ENCODE peak calls at places on chromosome 16, in nine cellular contexts. One of them, this sample, is unnamed. For H3K27me3 and H3K4me1, the result is how much of the 10 kb centered on the place peaks cover.

GRCh38 chr16:27127293-27127692 is 60.6 kb downstream of the C16orf82 start:
- DNase-seq in BE2C: no peak
- DNase-seq in HCT116: no peak
- DNase-seq in GM23248: peak
- DNase-seq in CD8-positive, alpha-beta memory T cell: no peak
- DNase-seq in DND-41: no peak
- DNase-seq in lower lobe of right lung: no peak
- DNase-seq in upper lobe of left lung: no peak
- DNase-seq in cardiac muscle cell: no peak
- DNase-seq in this sample: no peak

GRCh38 chr16:85613609-85614337 is 651 bp downstream of the GSE1 start:
- DNase-seq in BE2C: peak
- DNase-seq in HCT116: no peak
- DNase-seq in GM23248: peak
- DNase-seq in CD8-positive, alpha-beta memory T cell: no peak
- DNase-seq in DND-41: peak
- DNase-seq in lower lobe of right lung: peak
- DNase-seq in upper lobe of left lung: peak
- DNase-seq in cardiac muscle cell: peak
- DNase-seq in this sample: no peak

GRCh38 chr16:69917311-69917710 is 33.8 kb upstream of the CLEC18A start:
- DNase-seq in BE2C: no peak
- DNase-seq in HCT116: no peak
- DNase-seq in GM23248: peak
- DNase-seq in CD8-positive, alpha-beta memory T cell: no peak
- DNase-seq in DND-41: no peak
- DNase-seq in lower lobe of right lung: no peak
- DNase-seq in upper lobe of left lung: no peak
- DNase-seq in cardiac muscle cell: no peak
- DNase-seq in this sample: no peak

GRCh38 chr16:10876799-10877341 is at the start of gene CIITA:
- DNase-seq in BE2C: no peak
- DNase-seq in HCT116: peak
- DNase-seq in GM23248: peak
- DNase-seq in CD8-positive, alpha-beta memory T cell: peak
- DNase-seq in DND-41: no peak
- DNase-seq in lower lobe of right lung: peak
- DNase-seq in upper lobe of left lung: no peak
- DNase-seq in cardiac muscle cell: no peak
- DNase-seq in this sample: peak

GRCh38 chr16:25838724-25839186 is 147.0 kb downstream of the HS3ST4 start:
- DNase-seq in BE2C: peak
- DNase-seq in HCT116: peak
- DNase-seq in GM23248: peak
- DNase-seq in CD8-positive, alpha-beta memory T cell: no peak
- DNase-seq in DND-41: peak
- DNase-seq in lower lobe of right lung: no peak
- DNase-seq in upper lobe of left lung: no peak
- DNase-seq in cardiac muscle cell: peak
- DNase-seq in this sample: peak

GRCh38 chr16:82580293-82580900 is 46.4 kb upstream of the CDH13 start:
- DNase-seq in BE2C: no peak
- DNase-seq in HCT116: peak
- DNase-seq in GM23248: peak
- DNase-seq in CD8-positive, alpha-beta memory T cell: no peak
- DNase-seq in DND-41: no peak
- DNase-seq in lower lobe of right lung: no peak
- DNase-seq in upper lobe of left lung: no peak
- DNase-seq in cardiac muscle cell: peak
- DNase-seq in this sample: no peak

GRCh38 chr16:59067207-59067606 is 333.1 kb upstream of the GOT2 start:
- DNase-seq in BE2C: no peak
- DNase-seq in HCT116: no peak
- DNase-seq in GM23248: no peak
- DNase-seq in CD8-positive, alpha-beta memory T cell: no peak
- DNase-seq in DND-41: no peak
- DNase-seq in lower lobe of right lung: peak
- DNase-seq in upper lobe of left lung: no peak
- DNase-seq in cardiac muscle cell: no peak
- DNase-seq in this sample: no peak

GRCh38 chr16:85646976-85647375 is 33.9 kb downstream of the GSE1 start:
- DNase-seq in BE2C: no peak
- DNase-seq in HCT116: no peak
- DNase-seq in GM23248: no peak
- DNase-seq in CD8-positive, alpha-beta memory T cell: no peak
- DNase-seq in DND-41: no peak
- DNase-seq in lower lobe of right lung: no peak
- DNase-seq in upper lobe of left lung: peak
- DNase-seq in cardiac muscle cell: no peak
- DNase-seq in this sample: no peak

GRCh38 chr16:23843143-23843542 is 7.4 kb downstream of the PRKCB start:
- DNase-seq in BE2C: no peak
- DNase-seq in HCT116: no peak
- DNase-seq in GM23248: no peak
- DNase-seq in CD8-positive, alpha-beta memory T cell: no peak
- DNase-seq in DND-41: no peak
- DNase-seq in lower lobe of right lung: no peak
- DNase-seq in upper lobe of left lung: no peak
- DNase-seq in cardiac muscle cell: no peak
- DNase-seq in this sample: no peak

GRCh38 chr16:81706327-81707295 is 72.5 kb upstream of the PLCG2 start:
- DNase-seq in BE2C: no peak
- DNase-seq in HCT116: no peak
- DNase-seq in GM23248: no peak
- DNase-seq in CD8-positive, alpha-beta memory T cell: no peak
- DNase-seq in DND-41: no peak
- DNase-seq in lower lobe of right lung: peak
- DNase-seq in upper lobe of left lung: peak
- DNase-seq in cardiac muscle cell: no peak
- DNase-seq in this sample: no peak

GRCh38 chr16:23059433-23059832 is 89.8 kb downstream of the USP31 start:
- DNase-seq in BE2C: no peak
- DNase-seq in HCT116: no peak
- DNase-seq in GM23248: no peak
- DNase-seq in CD8-positive, alpha-beta memory T cell: no peak
- DNase-seq in DND-41: no peak
- DNase-seq in lower lobe of right lung: no peak
- DNase-seq in upper lobe of left lung: no peak
- DNase-seq in cardiac muscle cell: no peak
- DNase-seq in this sample: no peak

GRCh38 chr16:56985288-56985961 is 3.9 kb upstream of the NLRC5 start:
- DNase-seq in BE2C: peak
- DNase-seq in HCT116: peak
- DNase-seq in GM23248: peak
- DNase-seq in CD8-positive, alpha-beta memory T cell: peak
- DNase-seq in DND-41: no peak
- DNase-seq in lower lobe of right lung: peak
- DNase-seq in upper lobe of left lung: no peak
- DNase-seq in cardiac muscle cell: no peak
- DNase-seq in this sample: no peak

GRCh38 chr16:89442990-89443726 is 47.2 kb downstream of the ANKRD11 start:
- DNase-seq in BE2C: peak
- DNase-seq in HCT116: peak
- DNase-seq in GM23248: peak
- DNase-seq in CD8-positive, alpha-beta memory T cell: no peak
- DNase-seq in DND-41: no peak
- DNase-seq in lower lobe of right lung: no peak
- DNase-seq in upper lobe of left lung: no peak
- DNase-seq in cardiac muscle cell: peak
- DNase-seq in this sample: no peak

GRCh38 chr16:29808219-29808900 is 2.0 kb downstream of the MAZ start:
- DNase-seq in BE2C: peak
- DNase-seq in HCT116: no peak
- DNase-seq in GM23248: no peak
- DNase-seq in CD8-positive, alpha-beta memory T cell: peak
- DNase-seq in DND-41: peak
- DNase-seq in lower lobe of right lung: no peak
- DNase-seq in upper lobe of left lung: peak
- DNase-seq in cardiac muscle cell: no peak
- DNase-seq in this sample: no peak

GRCh38 chr16:66880288-66881013 is at the start of gene PDP2:
- DNase-seq in BE2C: peak
- DNase-seq in HCT116: peak
- DNase-seq in GM23248: peak
- DNase-seq in CD8-positive, alpha-beta memory T cell: peak
- DNase-seq in DND-41: peak
- DNase-seq in lower lobe of right lung: peak
- DNase-seq in upper lobe of left lung: peak
- DNase-seq in cardiac muscle cell: peak
- DNase-seq in this sample: peak

GRCh38 chr16:49023095-49023494 is 258.5 kb downstream of the CBLN1 start:
- DNase-seq in BE2C: no peak
- DNase-seq in HCT116: peak
- DNase-seq in GM23248: peak
- DNase-seq in CD8-positive, alpha-beta memory T cell: no peak
- DNase-seq in DND-41: no peak
- DNase-seq in lower lobe of right lung: no peak
- DNase-seq in upper lobe of left lung: no peak
- DNase-seq in cardiac muscle cell: no peak
- DNase-seq in this sample: no peak

GRCh38 chr16:90046971-90047713 is 27.9 kb upstream of the DBNDD1 start:
- DNase-seq in BE2C: peak
- DNase-seq in HCT116: no peak
- DNase-seq in GM23248: peak
- DNase-seq in CD8-positive, alpha-beta memory T cell: peak
- DNase-seq in DND-41: no peak
- DNase-seq in lower lobe of right lung: peak
- DNase-seq in upper lobe of left lung: peak
- DNase-seq in cardiac muscle cell: peak
- DNase-seq in this sample: no peak

GRCh38 chr16:8492690-8493089 is 97.6 kb downstream of the TMEM114 start:
- DNase-seq in BE2C: no peak
- DNase-seq in HCT116: no peak
- DNase-seq in GM23248: no peak
- DNase-seq in CD8-positive, alpha-beta memory T cell: no peak
- DNase-seq in DND-41: no peak
- DNase-seq in lower lobe of right lung: no peak
- DNase-seq in upper lobe of left lung: no peak
- DNase-seq in cardiac muscle cell: no peak
- DNase-seq in this sample: no peak

GRCh38 chr16:8493885-8494487 is 96.3 kb downstream of the TMEM114 start:
- DNase-seq in BE2C: no peak
- DNase-seq in HCT116: no peak
- DNase-seq in GM23248: no peak
- DNase-seq in CD8-positive, alpha-beta memory T cell: no peak
- DNase-seq in DND-41: no peak
- DNase-seq in lower lobe of right lung: no peak
- DNase-seq in upper lobe of left lung: no peak
- DNase-seq in cardiac muscle cell: no peak
- DNase-seq in this sample: no peak

GRCh38 chr16:8496364-8496763 is 93.9 kb downstream of the TMEM114 start:
- DNase-seq in BE2C: no peak
- DNase-seq in HCT116: no peak
- DNase-seq in GM23248: no peak
- DNase-seq in CD8-positive, alpha-beta memory T cell: no peak
- DNase-seq in DND-41: no peak
- DNase-seq in lower lobe of right lung: no peak
- DNase-seq in upper lobe of left lung: no peak
- DNase-seq in cardiac muscle cell: no peak
- DNase-seq in this sample: no peak
- H3K27me3 ChIP-seq in BE2C: under half
- H3K27me3 ChIP-seq in HCT116: under half
- H3K27me3 ChIP-seq in GM23248: under half
- H3K27me3 ChIP-seq in CD8-positive, alpha-beta memory T cell: under half
- H3K27me3 ChIP-seq in DND-41: under half
- H3K27me3 ChIP-seq in lower lobe of right lung: under half
- H3K27me3 ChIP-seq in upper lobe of left lung: under half
- H3K27me3 ChIP-seq in cardiac muscle cell: under half
- H3K27me3 ChIP-seq in this sample: under half

DNA sequence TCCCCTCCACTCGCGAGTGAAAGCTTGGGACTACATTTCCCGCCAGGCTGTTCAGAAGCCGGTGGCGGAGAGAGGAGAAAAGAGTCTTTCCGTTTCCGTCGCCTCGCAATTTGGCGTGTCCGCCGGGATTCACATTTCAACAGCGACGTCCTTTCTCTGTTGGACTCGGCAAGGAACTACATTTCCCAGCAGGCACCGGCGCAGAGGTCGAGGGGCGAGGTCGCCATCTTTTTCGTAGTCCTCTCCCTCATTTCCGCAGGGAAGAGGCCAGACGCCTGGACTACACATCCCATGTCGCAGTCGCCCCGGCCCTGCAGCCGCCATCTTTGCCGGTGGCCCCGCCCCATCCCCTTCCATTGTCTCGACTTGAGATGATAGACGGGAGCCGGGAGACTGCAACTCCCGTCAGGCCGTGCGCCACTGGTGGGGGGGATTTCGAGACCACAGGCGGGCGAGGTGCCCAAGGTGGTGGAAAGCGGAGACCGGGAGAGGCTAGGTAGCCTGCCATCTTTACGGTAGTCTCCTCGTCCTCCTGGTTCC is 882 bp upstream of the FBXL19 start:
- DNase-seq in BE2C: peak
- DNase-seq in HCT116: peak
- DNase-seq in GM23248: peak
- DNase-seq in CD8-positive, alpha-beta memory T cell: peak
- DNase-seq in DND-41: peak
- DNase-seq in lower lobe of right lung: peak
- DNase-seq in upper lobe of left lung: peak
- DNase-seq in cardiac muscle cell: peak
- DNase-seq in this sample: peak
- H3K4me1 ChIP-seq in BE2C: under half
- H3K4me1 ChIP-seq in HCT116: under half
- H3K4me1 ChIP-seq in GM23248: under half
- H3K4me1 ChIP-seq in CD8-positive, alpha-beta memory T cell: under half
- H3K4me1 ChIP-seq in DND-41: under half
- H3K4me1 ChIP-seq in lower lobe of right lung: under half
- H3K4me1 ChIP-seq in upper lobe of left lung: under half
- H3K4me1 ChIP-seq in cardiac muscle cell: under half
- H3K4me1 ChIP-seq in this sample: under half

GRCh38 chr16:15924996-15925395 is 24.4 kb upstream of the ABCC1 start:
- DNase-seq in BE2C: no peak
- DNase-seq in HCT116: no peak
- DNase-seq in GM23248: no peak
- DNase-seq in CD8-positive, alpha-beta memory T cell: no peak
- DNase-seq in DND-41: no peak
- DNase-seq in lower lobe of right lung: no peak
- DNase-seq in upper lobe of left lung: no peak
- DNase-seq in cardiac muscle cell: no peak
- DNase-seq in this sample: no peak
- H3K27me3 ChIP-seq in BE2C: under half
- H3K27me3 ChIP-seq in HCT116: under half
- H3K27me3 ChIP-seq in GM23248: under half
- H3K27me3 ChIP-seq in CD8-positive, alpha-beta memory T cell: under half
- H3K27me3 ChIP-seq in DND-41: under half
- H3K27me3 ChIP-seq in lower lobe of right lung: under half
- H3K27me3 ChIP-seq in upper lobe of left lung: under half
- H3K27me3 ChIP-seq in cardiac muscle cell: under half
- H3K27me3 ChIP-seq in this sample: under half

DNA sequence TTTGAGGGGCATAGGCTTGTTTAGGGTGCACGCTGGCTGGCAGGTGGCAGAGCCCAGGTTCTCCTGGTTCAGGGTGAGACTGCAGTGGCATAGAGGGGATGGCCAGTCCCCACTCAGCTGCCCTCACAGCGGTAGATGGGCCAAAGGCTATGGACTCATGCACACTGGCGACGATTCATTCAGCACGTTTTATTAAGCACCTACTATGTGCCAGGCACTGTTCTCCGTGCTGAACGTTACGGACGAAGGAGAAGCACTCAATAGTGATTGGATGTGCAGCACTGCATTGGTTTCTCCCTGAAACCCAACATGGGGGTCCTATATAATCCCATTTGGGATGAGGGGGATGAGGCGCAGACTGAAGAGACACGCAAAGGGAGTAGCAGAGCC is 8.6 kb downstream of the GLIS2 start:
- DNase-seq in BE2C: no peak
- DNase-seq in HCT116: no peak
- DNase-seq in GM23248: no peak
- DNase-seq in CD8-positive, alpha-beta memory T cell: no peak
- DNase-seq in DND-41: no peak
- DNase-seq in lower lobe of right lung: no peak
- DNase-seq in upper lobe of left lung: no peak
- DNase-seq in cardiac muscle cell: no peak
- DNase-seq in this sample: no peak
- H3K4me1 ChIP-seq in BE2C: under half
- H3K4me1 ChIP-seq in HCT116: under half
- H3K4me1 ChIP-seq in GM23248: under half
- H3K4me1 ChIP-seq in CD8-positive, alpha-beta memory T cell: under half
- H3K4me1 ChIP-seq in DND-41: under half
- H3K4me1 ChIP-seq in lower lobe of right lung: half or more
- H3K4me1 ChIP-seq in upper lobe of left lung: half or more
- H3K4me1 ChIP-seq in cardiac muscle cell: under half
- H3K4me1 ChIP-seq in this sample: under half

This sample was measured in effector memory CD4-positive, alpha-beta T cell.